ENCODE peak calls at places on chromosomes 2 and 18, in seven cellular contexts. K, R, O, F, L, V and W are unnamed samples.

GRCh38 chr2:109631741-109632140 is 17.6 kb downstream of the SOWAHC start:
- DNase-seq in R (no peak), K (no peak), L (no peak), V (no peak), F (no peak), O (no peak), W (no peak)

GRCh38 chr2:109217362-109218086 is 88.5 kb downstream of the SH3RF3 start:
- DNase-seq in V (peak), K (no peak), R (no peak), F (no peak), L (no peak), O (no peak), W (no peak)

GRCh38 chr2:108637304-108637669 is 82.0 kb upstream of the RANBP2 start:
- DNase-seq in L (no peak), R (no peak), K (no peak), V (peak), O (no peak), F (peak), W (no peak)

GRCh38 chr2:231199219-231199618 is 788 bp downstream of the ARMC9 start:
- DNase-seq in R (no peak), F (no peak), L (no peak), K (no peak), V (peak), O (no peak), W (no peak)

GRCh38 chr2:56680971-56681631 is 497.3 kb downstream of the CCDC85A start:
- DNase-seq in R (no peak), F (no peak), K (no peak), L (no peak), V (peak), O (no peak), W (peak)

GRCh38 chr2:8298783-8299182 is 383.1 kb upstream of the ID2 start:
- DNase-seq in K (no peak), F (no peak), R (no peak), L (no peak), O (no peak), V (no peak), W (no peak)

GRCh38 chr2:202933958-202934357 is 21.9 kb downstream of the CARF start:
- DNase-seq in F (no peak), V (no peak), K (no peak), O (no peak), R (no peak), L (no peak), W (no peak)

GRCh38 chr2:128219891-128220290 is 98.8 kb downstream of the HS6ST1 start:
- DNase-seq in O (no peak), V (no peak), R (no peak), F (no peak), K (no peak), L (no peak), W (no peak)

GRCh38 chr2:44479127-44479887 is 117.6 kb downstream of the CAMKMT start:
- DNase-seq in O (no peak), F (no peak), R (no peak), V (peak), L (peak), K (no peak), W (peak)

GRCh38 chr18:30280861-30281470 is 761.6 kb downstream of the DSC3 start:
- DNase-seq in K (no peak), V (peak), L (peak), R (no peak), F (no peak), O (no peak), W (peak)

GRCh38 chr2:217798743-217799552 is 203.8 kb downstream of the TNS1 start:
- DNase-seq in O (no peak), L (no peak), F (peak), K (no peak), V (no peak), R (no peak), W (no peak)

GRCh38 chr2:23092831-23093230 is 292.1 kb upstream of the KLHL29 start:
- DNase-seq in V (no peak), F (no peak), R (no peak), O (no peak), L (no peak), K (no peak), W (peak)

GRCh38 chr2:200455958-200456421 is 53.9 kb downstream of the KCTD18 start:
- DNase-seq in R (no peak), F (no peak), V (no peak), L (no peak), K (no peak), O (no peak), W (peak)

GRCh38 chr2:111117666-111118454 is 2.9 kb upstream of the BCL2L11 start:
- DNase-seq in R (peak), K (no peak), V (peak), O (no peak), F (peak), L (no peak), W (peak)

GRCh38 chr2:189096769-189097447 is 82.7 kb downstream of the COL5A2 start:
- DNase-seq in R (no peak), L (no peak), K (no peak), F (no peak), V (peak), O (no peak), W (no peak)

GRCh38 chr2:209368924-209369323 is 54.9 kb upstream of the MAP2 start:
- DNase-seq in V (peak), R (peak), L (peak), F (no peak), K (no peak), O (no peak), W (no peak)

GRCh38 chr2:156956161-156956560 is 301.3 kb upstream of the GALNT5 start:
- DNase-seq in F (no peak), O (no peak), V (no peak), R (no peak), L (no peak), K (no peak), W (no peak)

GRCh38 chr2:68284896-68285295 is 32.6 kb upstream of the PPP3R1 start:
- DNase-seq in L (no peak), O (no peak), R (no peak), F (peak), V (peak), K (no peak), W (peak)

GRCh38 chr2:67994716-67995115 is 68.1 kb downstream of the C1D start:
- DNase-seq in O (no peak), R (no peak), L (no peak), F (no peak), K (no peak), V (no peak), W (no peak)

GRCh38 chr2:240458044-240458899 is 22.8 kb downstream of the GPC1 start:
- DNase-seq in K (no peak), O (no peak), L (no peak), F (peak), R (peak), V (no peak), W (no peak)

GRCh38 chr2:25372405-25373268 is 30.9 kb upstream of the DNMT3A start:
- DNase-seq in L (no peak), R (no peak), F (no peak), V (no peak), K (no peak), O (no peak), W (no peak)

GRCh38 chr2:85243101-85244072 is 84.4 kb downstream of the TGOLN2 start:
- DNase-seq in R (no peak), F (peak), L (no peak), K (no peak), O (peak), V (no peak), W (peak)

GRCh38 chr2:216031960-216032689 is 18.8 kb upstream of the MREG start:
- DNase-seq in L (no peak), R (no peak), V (peak), F (no peak), K (no peak), O (no peak), W (peak)

GRCh38 chr2:16217271-16217670 is 276.9 kb downstream of the MYCN start:
- DNase-seq in K (no peak), R (no peak), O (no peak), F (no peak), V (no peak), L (no peak), W (no peak)

GRCh38 chr2:58033530-58033929 is 13.1 kb upstream of the VRK2 start:
- DNase-seq in V (no peak), R (no peak), L (no peak), K (no peak), F (no peak), O (no peak), W (no peak)

GRCh38 chr2:143632751-143633374 is 503.6 kb downstream of the ARHGAP15 start:
- DNase-seq in L (peak), R (no peak), O (no peak), F (no peak), K (no peak), V (no peak), W (no peak)

GRCh38 chr2:126900646-126901319 is 2.1 kb downstream of the TEX51 start:
- DNase-seq in R (peak), F (no peak), O (no peak), K (no peak), V (no peak), L (no peak), W (no peak)

GRCh38 chr2:17166506-17166905 is 351.7 kb downstream of the RAD51AP2 start:
- DNase-seq in F (no peak), K (no peak), R (no peak), O (no peak), L (no peak), V (no peak), W (peak)

GRCh38 chr2:25822190-25823117 is 55.8 kb downstream of the ASXL2 start:
- DNase-seq in K (peak), L (no peak), R (peak), F (peak), O (peak), V (no peak), W (no peak)

GRCh38 chr2:221844187-221844586 is 272.1 kb upstream of the EPHA4 start:
- DNase-seq in V (no peak), R (no peak), F (no peak), O (no peak), K (no peak), L (no peak), W (peak)

GRCh38 chr2:112048887-112049286 is 6.2 kb upstream of the TMEM87B start:
- DNase-seq in F (no peak), V (peak), O (no peak), L (peak), K (no peak), R (no peak), W (peak)

GRCh38 chr2:134335601-134336000 is 81.7 kb downstream of the MGAT5 start:
- DNase-seq in O (no peak), R (no peak), V (no peak), L (no peak), F (no peak), K (no peak), W (no peak)

GRCh38 chr2:136048886-136049832 is 63.7 kb upstream of the DARS1 start:
- DNase-seq in R (no peak), V (no peak), O (no peak), F (no peak), L (no peak), K (no peak), W (no peak)

GRCh38 chr2:223925106-223925505 is 20.0 kb downstream of the WDFY1 start:
- DNase-seq in L (no peak), K (no peak), F (no peak), R (no peak), O (no peak), V (no peak), W (no peak)

GRCh38 chr2:119259296-119259860 is 35.7 kb downstream of the STEAP3 start:
- DNase-seq in K (no peak), R (no peak), V (no peak), O (no peak), F (no peak), L (no peak), W (no peak)

GRCh38 chr2:204491528-204491927 is 53.7 kb upstream of the PARD3B start:
- DNase-seq in L (no peak), O (no peak), V (peak), K (no peak), R (no peak), F (no peak), W (peak)

GRCh38 chr2:230660294-230661060 is 52.2 kb upstream of the CAB39 start:
- DNase-seq in V (no peak), R (no peak), L (no peak), F (peak), K (no peak), O (no peak), W (no peak)

GRCh38 chr2:229412686-229413085 is 141.6 kb upstream of the PID1 start:
- DNase-seq in K (no peak), F (no peak), O (no peak), V (no peak), R (no peak), L (no peak), W (no peak)

GRCh38 chr2:161101406-161101805 is 58.8 kb upstream of the TANK start:
- DNase-seq in K (no peak), L (no peak), V (no peak), F (no peak), R (no peak), O (no peak), W (no peak)